ENCODE peak calls at places on chromosomes 3 and 15, in five cellular contexts. U is dermis blood vessel endothelial cell, P is Kasumi-1, L is hepatic stellate cell, C is SK-N-MC. Q is an unnamed sample.

GRCh38 chr3:115651089-115651488 is 27.8 kb downstream of the GAP43 start:
- DNase-seq in U (no peak), P (no peak), L (no peak), C (no peak), Q (no peak)

GRCh38 chr3:27880969-27881892 is 159.1 kb upstream of the EOMES start:
- DNase-seq in U (no peak), P (peak; percentile 27), L (no peak), C (no peak), Q (no peak)

GRCh38 chr3:48686538-48687219 is 964 bp upstream of the NCKIPSD start:
- DNase-seq in U (no peak), P (peak; percentile 42), L (no peak), C (no peak), Q (no peak)

GRCh38 chr15:68479870-68480269 is 47.9 kb upstream of the ITGA11 start:
- DNase-seq in U (no peak), P (no peak), L (no peak), C (no peak), Q (no peak)

GRCh38 chr3:48630407-48630806 is 4.9 kb downstream of the SLC26A6 start:
- DNase-seq in U (no peak), P (no peak), L (no peak), C (no peak), Q (no peak)

GRCh38 chr3:12049675-12050074 is 45.5 kb downstream of the SYN2 start:
- DNase-seq in U (peak; percentile 37), P (peak; percentile 22), L (no peak), C (no peak), Q (no peak)

GRCh38 chr3:24495334-24495994 is 814 bp upstream of the THRB start:
- DNase-seq in U (no peak), P (no peak), L (no peak), C (no peak), Q (no peak)

GRCh38 chr3:195711813-195712534 is 8.8 kb upstream of the MUC20 start:
- DNase-seq in U (no peak), P (no peak), L (no peak), C (no peak), Q (no peak)

GRCh38 chr3:13135811-13136321 is 62.6 kb upstream of the IQSEC1 start:
- DNase-seq in U (no peak), P (no peak), L (no peak), C (no peak), Q (no peak)

GRCh38 chr15:68666120-68666811 is 87.5 kb downstream of the CORO2B start:
- DNase-seq in U (peak; percentile 72), P (peak; percentile 9), L (no peak), C (no peak), Q (no peak)

GRCh38 chr15:31262901-31263671 is 63.5 kb upstream of the KLF13 start:
- DNase-seq in U (no peak), P (peak; percentile 62), L (no peak), C (no peak), Q (no peak)

GRCh38 chr15:78195735-78196201 is 38.6 kb downstream of the ACSBG1 start:
- DNase-seq in U (peak; percentile 57), P (peak; percentile 56), L (peak; percentile 45), C (no peak), Q (no peak)

GRCh38 chr3:128383316-128384235 is 83.1 kb downstream of the DNAJB8 start:
- DNase-seq in U (peak; percentile 83), P (peak; percentile 18), L (peak; percentile 73), C (no peak), Q (no peak)

GRCh38 chr3:117752984-117753717 is 1043.6 kb downstream of the TUSC7 start:
- DNase-seq in U (no peak), P (no peak), L (no peak), C (no peak), Q (no peak)

GRCh38 chr3:32315441-32315840 is 76.2 kb upstream of the CMTM7 start:
- DNase-seq in U (no peak), P (no peak), L (no peak), C (no peak), Q (no peak)

GRCh38 chr3:136932518-136932917 is 25.3 kb upstream of the IL20RB start:
- DNase-seq in U (peak; percentile 53), P (no peak), L (no peak), C (no peak), Q (no peak)

GRCh38 chr3:14586611-14587010 is 46.5 kb upstream of the GRIP2 start:
- DNase-seq in U (no peak), P (no peak), L (no peak), C (no peak), Q (no peak)

GRCh38 chr3:69197922-69198540 is 75.6 kb upstream of the LMOD3 start:
- DNase-seq in U (no peak), P (no peak), L (no peak), C (no peak), Q (no peak)

GRCh38 chr15:41115088-41115651 is 910 bp downstream of the INO80 start:
- DNase-seq in U (peak; percentile 63), P (peak; percentile 87), L (peak; percentile 39), C (peak; percentile 14), Q (no peak)

GRCh38 chr3:126752303-126753190 is 48.5 kb downstream of the CHCHD6 start:
- DNase-seq in U (peak; percentile 87), P (peak; percentile 77), L (peak; percentile 81), C (peak; percentile 14), Q (peak; percentile 5)

GRCh38 chr15:70419046-70419445 is 321.3 kb upstream of the TLE3 start:
- DNase-seq in U (no peak), P (no peak), L (no peak), C (no peak), Q (peak; percentile 15)

GRCh38 chr15:81839387-81839786 is 206.4 kb downstream of the MEX3B start:
- DNase-seq in U (no peak), P (no peak), L (no peak), C (no peak), Q (no peak)

GRCh38 chr3:25872200-25872877 is 82.4 kb downstream of the OXSM start:
- DNase-seq in U (no peak), P (no peak), L (no peak), C (no peak), Q (no peak)

GRCh38 chr3:184320099-184320445 is 5.7 kb downstream of the EIF4G1 start:
- DNase-seq in U (peak; percentile 96), P (peak; percentile 72), L (peak; percentile 99), C (no peak), Q (no peak)

GRCh38 chr15:66224946-66225345 is 28.6 kb downstream of the MEGF11 start:
- DNase-seq in U (no peak), P (no peak), L (no peak), C (no peak), Q (no peak)

GRCh38 chr3:125128861-125129501 is 73.2 kb upstream of the HEG1 start:
- DNase-seq in U (no peak), P (no peak), L (peak; percentile 79), C (no peak), Q (no peak)

GRCh38 chr15:86553116-86553515 is 473.4 kb downstream of the AGBL1 start:
- DNase-seq in U (no peak), P (no peak), L (no peak), C (no peak), Q (no peak)

GRCh38 chr15:31346367-31347066 is 19.9 kb downstream of the KLF13 start:
- DNase-seq in U (no peak), P (no peak), L (no peak), C (no peak), Q (no peak)

GRCh38 chr3:52839268-52839575 is 4.4 kb upstream of the MUSTN1 start:
- DNase-seq in U (no peak), P (no peak), L (no peak), C (no peak), Q (no peak)

GRCh38 chr15:32834156-32834555 is 116.4 kb downstream of the GREM1 start:
- DNase-seq in U (no peak), P (no peak), L (no peak), C (no peak), Q (no peak)

GRCh38 chr3:52135332-52135731 is 18.9 kb downstream of the POC1A start:
- DNase-seq in U (no peak), P (no peak), L (no peak), C (no peak), Q (no peak)

Q was measured in NCI-H748 treated with DMSO at 0.1 percent for 48 hours.